ENCODE peak calls at places on chromosome 21, in six cellular contexts. One of them, this sample, is unnamed.

GRCh38 chr21:27580276-27580675 is 613.4 kb upstream of the ADAMTS5 start:
- DNase-seq in stomach: no peak
- DNase-seq in suprapubic skin: no peak
- DNase-seq in transverse colon: no peak
- DNase-seq in sigmoid colon: no peak
- DNase-seq in tibial nerve: no peak
- DNase-seq in this sample: no peak

GRCh38 chr21:24023402-24023801 is 1583.9 kb downstream of the MRPL39 start:
- DNase-seq in stomach: no peak
- DNase-seq in suprapubic skin: no peak
- DNase-seq in transverse colon: no peak
- DNase-seq in sigmoid colon: no peak
- DNase-seq in tibial nerve: no peak
- DNase-seq in this sample: no peak

GRCh38 chr21:26448751-26449150 is 124.3 kb downstream of the CYYR1 start:
- DNase-seq in stomach: no peak
- DNase-seq in suprapubic skin: no peak
- DNase-seq in transverse colon: no peak
- DNase-seq in sigmoid colon: no peak
- DNase-seq in tibial nerve: no peak
- DNase-seq in this sample: no peak

GRCh38 chr21:17613242-17613676 is 558 bp upstream of the BTG3 start:
- DNase-seq in stomach: peak; percentile 49
- DNase-seq in suprapubic skin: no peak
- DNase-seq in transverse colon: peak; percentile 34
- DNase-seq in sigmoid colon: peak; percentile 88
- DNase-seq in tibial nerve: peak; percentile 17
- DNase-seq in this sample: peak; percentile 69

GRCh38 chr21:36541721-36542139 is 61.8 kb upstream of the CLDN14 start:
- DNase-seq in stomach: no peak
- DNase-seq in suprapubic skin: no peak
- DNase-seq in transverse colon: no peak
- DNase-seq in sigmoid colon: no peak
- DNase-seq in tibial nerve: no peak
- DNase-seq in this sample: no peak

GRCh38 chr21:17270234-17270633 is 242.6 kb upstream of the CXADR start:
- DNase-seq in stomach: no peak
- DNase-seq in suprapubic skin: no peak
- DNase-seq in transverse colon: no peak
- DNase-seq in sigmoid colon: peak; percentile 75
- DNase-seq in tibial nerve: peak; percentile 24
- DNase-seq in this sample: no peak

GRCh38 chr21:19343711-19344110 is 940.1 kb upstream of the TMPRSS15 start:
- DNase-seq in stomach: no peak
- DNase-seq in suprapubic skin: no peak
- DNase-seq in transverse colon: no peak
- DNase-seq in sigmoid colon: no peak
- DNase-seq in tibial nerve: no peak
- DNase-seq in this sample: no peak

GRCh38 chr21:21045538-21045937 is 47.3 kb downstream of the NCAM2 start:
- DNase-seq in stomach: no peak
- DNase-seq in suprapubic skin: no peak
- DNase-seq in transverse colon: no peak
- DNase-seq in sigmoid colon: no peak
- DNase-seq in tibial nerve: no peak
- DNase-seq in this sample: no peak

GRCh38 chr21:30718239-30718909 is at the start of gene KRTAP21-3:
- DNase-seq in stomach: no peak
- DNase-seq in suprapubic skin: no peak
- DNase-seq in transverse colon: no peak
- DNase-seq in sigmoid colon: no peak
- DNase-seq in tibial nerve: no peak
- DNase-seq in this sample: no peak

GRCh38 chr21:38669186-38669585 is 136.5 kb upstream of the ETS2 start:
- DNase-seq in stomach: no peak
- DNase-seq in suprapubic skin: no peak
- DNase-seq in transverse colon: peak; percentile 24
- DNase-seq in sigmoid colon: no peak
- DNase-seq in tibial nerve: no peak
- DNase-seq in this sample: no peak

GRCh38 chr21:42845296-42845965 is 33.9 kb downstream of the WDR4 start:
- DNase-seq in stomach: peak; percentile 77
- DNase-seq in suprapubic skin: peak; percentile 63
- DNase-seq in transverse colon: no peak
- DNase-seq in sigmoid colon: peak; percentile 75
- DNase-seq in tibial nerve: no peak
- DNase-seq in this sample: no peak

GRCh38 chr21:14358775-14359174 is 24.2 kb downstream of the HSPA13 start:
- DNase-seq in stomach: no peak
- DNase-seq in suprapubic skin: no peak
- DNase-seq in transverse colon: no peak
- DNase-seq in sigmoid colon: no peak
- DNase-seq in tibial nerve: no peak
- DNase-seq in this sample: no peak

GRCh38 chr21:17391811-17392340 is 121.0 kb upstream of the CXADR start:
- DNase-seq in stomach: no peak
- DNase-seq in suprapubic skin: no peak
- DNase-seq in transverse colon: no peak
- DNase-seq in sigmoid colon: no peak
- DNase-seq in tibial nerve: no peak
- DNase-seq in this sample: no peak

GRCh38 chr21:26826801-26827200 is 18.4 kb downstream of the ADAMTS1 start:
- DNase-seq in stomach: no peak
- DNase-seq in suprapubic skin: no peak
- DNase-seq in transverse colon: no peak
- DNase-seq in sigmoid colon: no peak
- DNase-seq in tibial nerve: no peak
- DNase-seq in this sample: no peak

GRCh38 chr21:29149771-29150425 is 19.5 kb downstream of the MAP3K7CL start:
- DNase-seq in stomach: no peak
- DNase-seq in suprapubic skin: no peak
- DNase-seq in transverse colon: no peak
- DNase-seq in sigmoid colon: no peak
- DNase-seq in tibial nerve: no peak
- DNase-seq in this sample: no peak

GRCh38 chr21:27024971-27025370 is 58.1 kb upstream of the ADAMTS5 start:
- DNase-seq in stomach: no peak
- DNase-seq in suprapubic skin: no peak
- DNase-seq in transverse colon: no peak
- DNase-seq in sigmoid colon: no peak
- DNase-seq in tibial nerve: no peak
- DNase-seq in this sample: no peak

GRCh38 chr21:37696936-37697335 is 219.3 kb downstream of the KCNJ6 start:
- DNase-seq in stomach: no peak
- DNase-seq in suprapubic skin: no peak
- DNase-seq in transverse colon: no peak
- DNase-seq in sigmoid colon: no peak
- DNase-seq in tibial nerve: no peak
- DNase-seq in this sample: no peak

GRCh38 chr21:35475768-35476167 is 426.7 kb upstream of the RUNX1 start:
- DNase-seq in stomach: no peak
- DNase-seq in suprapubic skin: no peak
- DNase-seq in transverse colon: no peak
- DNase-seq in sigmoid colon: no peak
- DNase-seq in tibial nerve: no peak
- DNase-seq in this sample: no peak
- TF ChIP-seq EP300 in stomach: no peak
- TF ChIP-seq EP300 in suprapubic skin: no peak
- TF ChIP-seq EP300 in transverse colon: no peak
- TF ChIP-seq EP300 in sigmoid colon: no peak
- TF ChIP-seq EP300 in tibial nerve: peak; percentile 69
- TF ChIP-seq EP300 in this sample: no peak

DNA sequence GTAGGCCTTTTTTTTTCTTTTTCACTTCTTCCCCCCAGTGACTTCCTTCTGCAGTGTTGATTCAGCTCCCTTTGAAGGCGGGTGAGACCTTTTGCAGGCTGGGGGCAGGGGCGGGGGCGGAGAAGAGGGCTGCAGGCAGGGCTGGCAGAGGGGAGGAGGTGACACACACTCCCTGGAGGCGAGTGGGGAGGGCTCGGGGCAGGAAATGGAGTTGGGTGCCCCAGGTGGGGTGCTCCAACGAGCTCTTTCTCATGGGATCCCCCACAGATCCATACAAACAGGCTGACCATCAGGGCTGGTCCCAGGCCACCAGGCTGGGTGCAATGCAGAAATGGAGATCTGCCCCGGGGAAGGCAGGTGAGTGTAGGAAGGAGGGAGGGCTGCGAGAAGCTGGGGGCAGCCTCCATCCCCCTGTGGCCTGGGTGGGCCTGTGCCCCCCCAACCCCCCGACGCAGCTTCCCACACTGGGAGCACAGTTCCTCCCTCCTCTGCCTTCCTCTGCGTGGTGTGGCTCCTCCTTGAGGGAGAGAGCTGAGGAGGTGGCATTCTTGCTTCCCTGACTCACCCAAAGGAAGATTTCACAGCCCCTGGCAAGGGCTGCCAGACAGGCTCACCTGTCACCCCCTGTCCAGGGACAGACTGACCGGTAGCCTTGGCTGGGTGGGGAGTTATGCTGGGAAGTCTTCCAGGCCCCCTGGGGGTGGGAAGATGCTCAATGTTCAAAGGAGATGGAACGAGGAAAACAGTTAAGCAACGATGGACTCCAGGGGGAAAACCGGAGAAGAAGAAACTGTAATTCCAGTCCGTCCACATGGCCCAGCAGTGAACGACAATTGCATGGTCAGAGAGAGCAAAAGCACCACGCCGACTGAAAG is 7.1 kb upstream of the ITGB2 start:
- DNase-seq in stomach: no peak
- DNase-seq in suprapubic skin: no peak
- DNase-seq in transverse colon: peak; percentile 54
- DNase-seq in sigmoid colon: no peak
- DNase-seq in tibial nerve: no peak
- DNase-seq in this sample: peak; percentile 64
- TF ChIP-seq EP300 in stomach: no peak
- TF ChIP-seq EP300 in suprapubic skin: no peak
- TF ChIP-seq EP300 in transverse colon: no peak
- TF ChIP-seq EP300 in sigmoid colon: no peak
- TF ChIP-seq EP300 in tibial nerve: peak; percentile 45
- TF ChIP-seq EP300 in this sample: no peak

GRCh38 chr21:46428286-46428685 is 30.4 kb upstream of the DIP2A start:
- DNase-seq in stomach: no peak
- DNase-seq in suprapubic skin: no peak
- DNase-seq in transverse colon: no peak
- DNase-seq in sigmoid colon: no peak
- DNase-seq in tibial nerve: no peak
- DNase-seq in this sample: no peak

GRCh38 chr21:46429754-46430681 is 28.7 kb upstream of the DIP2A start:
- DNase-seq in stomach: no peak
- DNase-seq in suprapubic skin: no peak
- DNase-seq in transverse colon: no peak
- DNase-seq in sigmoid colon: no peak
- DNase-seq in tibial nerve: no peak
- DNase-seq in this sample: no peak

GRCh38 chr21:46427516-46427915 is 31.2 kb upstream of the DIP2A start:
- DNase-seq in stomach: no peak
- DNase-seq in suprapubic skin: no peak
- DNase-seq in transverse colon: no peak
- DNase-seq in sigmoid colon: no peak
- DNase-seq in tibial nerve: no peak
- DNase-seq in this sample: no peak

GRCh38 chr21:46431448-46431847 is 27.2 kb upstream of the DIP2A start:
- DNase-seq in stomach: no peak
- DNase-seq in suprapubic skin: no peak
- DNase-seq in transverse colon: no peak
- DNase-seq in sigmoid colon: no peak
- DNase-seq in tibial nerve: no peak
- DNase-seq in this sample: no peak

DNA sequence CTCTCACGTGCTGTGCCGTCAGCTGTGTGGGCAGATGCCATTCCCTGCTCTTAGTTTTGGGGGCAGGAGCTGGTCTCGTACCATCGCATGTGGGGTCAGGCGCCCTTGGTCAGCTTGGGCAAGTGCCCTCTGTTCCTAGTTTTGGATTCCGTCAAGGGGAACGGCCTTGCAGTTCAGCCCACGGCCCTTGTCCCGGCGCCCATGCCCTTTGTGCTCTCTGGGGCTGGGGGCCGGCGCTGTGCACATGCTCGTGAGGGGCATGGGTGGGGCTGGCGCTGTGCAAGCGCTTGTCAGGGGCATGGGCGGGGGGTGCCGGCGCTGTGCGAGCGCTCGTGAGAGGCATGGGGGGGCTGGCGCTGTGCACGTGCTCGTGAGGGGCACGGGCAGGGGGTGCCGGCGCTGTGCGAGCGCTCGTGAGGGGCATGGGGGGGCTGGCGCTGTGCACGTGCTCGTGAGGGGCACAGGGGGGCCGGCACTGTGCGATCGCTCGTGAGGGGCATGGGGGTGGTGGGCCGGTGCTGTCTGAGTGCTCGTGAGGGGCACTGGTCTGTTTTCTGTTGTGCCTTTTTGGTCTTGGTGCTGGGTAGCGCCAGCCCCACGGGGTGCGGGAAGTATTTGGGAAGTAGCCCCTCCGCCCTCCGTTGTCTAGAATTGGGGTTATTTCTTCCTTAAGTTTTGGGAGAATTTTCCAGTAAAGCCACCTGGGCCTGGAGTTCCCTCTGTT is 29.5 kb upstream of the DIP2A start:
- DNase-seq in stomach: no peak
- DNase-seq in suprapubic skin: no peak
- DNase-seq in transverse colon: no peak
- DNase-seq in sigmoid colon: no peak
- DNase-seq in tibial nerve: no peak
- DNase-seq in this sample: no peak
- TF ChIP-seq EP300 in stomach: no peak
- TF ChIP-seq EP300 in suprapubic skin: no peak
- TF ChIP-seq EP300 in transverse colon: no peak
- TF ChIP-seq EP300 in sigmoid colon: no peak
- TF ChIP-seq EP300 in tibial nerve: no peak
- TF ChIP-seq EP300 in this sample: no peak

GRCh38 chr21:33155005-33155404 is 74.7 kb upstream of the IFNAR2 start:
- DNase-seq in stomach: no peak
- DNase-seq in suprapubic skin: no peak
- DNase-seq in transverse colon: no peak
- DNase-seq in sigmoid colon: no peak
- DNase-seq in tibial nerve: no peak
- DNase-seq in this sample: no peak

GRCh38 chr21:33157303-33157702 is 72.4 kb upstream of the IFNAR2 start:
- DNase-seq in stomach: no peak
- DNase-seq in suprapubic skin: no peak
- DNase-seq in transverse colon: no peak
- DNase-seq in sigmoid colon: no peak
- DNase-seq in tibial nerve: no peak
- DNase-seq in this sample: no peak

GRCh38 chr21:33158654-33159053 is 71.1 kb upstream of the IFNAR2 start:
- DNase-seq in stomach: no peak
- DNase-seq in suprapubic skin: no peak
- DNase-seq in transverse colon: no peak
- DNase-seq in sigmoid colon: no peak
- DNase-seq in tibial nerve: no peak
- DNase-seq in this sample: no peak

GRCh38 chr21:33152228-33153130 is 77.3 kb upstream of the IFNAR2 start:
- DNase-seq in stomach: no peak
- DNase-seq in suprapubic skin: no peak
- DNase-seq in transverse colon: no peak
- DNase-seq in sigmoid colon: no peak
- DNase-seq in tibial nerve: no peak
- DNase-seq in this sample: no peak

DNA sequence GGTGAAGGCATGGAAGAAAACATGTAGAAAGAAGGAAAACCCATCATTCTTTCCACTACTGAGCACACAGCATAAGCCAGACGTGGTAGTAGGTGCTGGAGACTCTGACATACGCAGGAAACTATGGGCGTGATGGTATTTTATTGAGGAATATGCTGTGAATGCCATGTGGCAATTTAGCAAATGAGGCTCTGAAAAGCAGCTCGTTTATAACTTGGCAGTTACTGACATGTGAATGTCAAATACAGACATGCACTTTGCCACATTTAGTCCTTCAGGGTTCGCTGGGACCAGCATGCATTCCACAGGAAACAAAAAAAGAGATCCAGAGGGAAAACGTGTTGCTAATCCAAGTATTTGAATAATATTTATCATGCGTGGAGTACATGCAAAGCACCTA is 74.3 kb upstream of the IFNAR2 start:
- DNase-seq in stomach: no peak
- DNase-seq in suprapubic skin: no peak
- DNase-seq in transverse colon: no peak
- DNase-seq in sigmoid colon: no peak
- DNase-seq in tibial nerve: no peak
- DNase-seq in this sample: no peak
- TF ChIP-seq EP300 in stomach: no peak
- TF ChIP-seq EP300 in suprapubic skin: no peak
- TF ChIP-seq EP300 in transverse colon: no peak
- TF ChIP-seq EP300 in sigmoid colon: no peak
- TF ChIP-seq EP300 in tibial nerve: no peak
- TF ChIP-seq EP300 in this sample: no peak

This sample was measured in upper lobe of left lung.